ENCODE peak calls at places on chromosomes 5 and 9, in six cellular contexts. Z, W, A, V, S and E are unnamed samples.
A peak's percentile ranks its signal among the peaks of the same experiment; 100 is the strongest.

GRCh38 chr5:16776611-16777251 is 159.4 kb downstream of the MYO10 start:
- DNase-seq in Z (no peak), V (no peak), A (no peak), W (no peak), S (no peak), E (no peak)

GRCh38 chr5:59174248-59174844 is 591.5 kb downstream of the RAB3C start:
- DNase-seq in W (peak; percentile 90), S (peak; percentile 70), A (no peak), Z (no peak), V (peak; percentile 69), E (peak; percentile 59)

GRCh38 chr5:172110921-172111873 is 76.8 kb downstream of the STK10 start:
- DNase-seq in W (peak; percentile 63), Z (peak; percentile 55), V (peak; percentile 91), S (no peak), A (peak; percentile 73), E (no peak)

GRCh38 chr5:147712024-147712423 is 70.5 kb downstream of the JAKMIP2 start:
- DNase-seq in Z (peak; percentile 30), S (no peak), V (no peak), A (no peak), W (no peak), E (no peak)

GRCh38 chr5:16855475-16855874 is 80.6 kb downstream of the MYO10 start:
- DNase-seq in A (no peak), Z (no peak), S (no peak), W (peak; percentile 60), V (no peak), E (no peak)

GRCh38 chr5:168449166-168449565 is 37.1 kb upstream of the RARS1 start:
- DNase-seq in S (no peak), Z (no peak), A (no peak), V (no peak), W (no peak), E (no peak)

GRCh38 chr5:146081685-146082084 is 23.7 kb downstream of the PLAC8L1 start:
- DNase-seq in S (no peak), A (no peak), W (peak; percentile 25), Z (no peak), V (no peak), E (no peak)

GRCh38 chr9:35726876-35727438 is 5.0 kb downstream of the TLN1 start:
- DNase-seq in S (no peak), W (peak; percentile 48), Z (no peak), A (peak; percentile 54), V (peak; percentile 72), E (no peak)

GRCh38 chr9:129336130-129336528 is 158.1 kb upstream of the IER5L start:
- DNase-seq in S (no peak), W (peak; percentile 90), V (no peak), Z (no peak), A (no peak), E (no peak)
- H3K4me3 ChIP-seq in S (no peak overlapping the region), W (no peak overlapping the region), V (peak overlapping the region; percentile 25), Z (peak overlapping the region; percentile 26), A (no peak overlapping the region), E (no peak overlapping the region)

GRCh38 chr9:114096866-114097612 is 2.1 kb downstream of the KIF12 start:
- DNase-seq in Z (no peak), V (no peak), A (no peak), S (no peak), W (no peak), E (no peak)

GRCh38 chr9:114096041-114096511 is 3.0 kb downstream of the KIF12 start:
- DNase-seq in Z (no peak), A (no peak), V (no peak), W (no peak), S (no peak), E (no peak)

GRCh38 chr9:114093031-114093471 is 6.0 kb downstream of the KIF12 start:
- DNase-seq in Z (no peak), V (peak; percentile 14), W (no peak), A (no peak), S (no peak), E (no peak)

GRCh38 chr9:114093761-114094505 is 5.2 kb downstream of the KIF12 start:
- DNase-seq in A (no peak), W (no peak), Z (no peak), V (peak; percentile 29), S (no peak), E (no peak)

GRCh38 chr9:114094971-114095370 is 4.1 kb downstream of the KIF12 start:
- DNase-seq in A (no peak), W (no peak), S (no peak), V (no peak), Z (no peak), E (no peak)
- TF ChIP-seq CTCF in A (no peak), W (no peak), S (no peak), V (no peak), Z (no peak), E (no peak)

GRCh38 chr9:91026266-91026665 is 224.6 kb downstream of the SYK start:
- DNase-seq in A (no peak), W (no peak), S (no peak), Z (no peak), V (no peak), E (no peak)

GRCh38 chr9:91023741-91024140 is 222.1 kb downstream of the SYK start:
- DNase-seq in Z (no peak), V (no peak), W (no peak), A (no peak), S (no peak), E (no peak)

GRCh38 chr9:91025856-91026255 is 224.2 kb downstream of the SYK start:
- DNase-seq in Z (no peak), S (no peak), V (no peak), W (no peak), A (no peak), E (no peak)

GRCh38 chr9:91027005-91027404 is 225.4 kb downstream of the SYK start:
- DNase-seq in V (no peak), A (no peak), S (no peak), Z (no peak), W (no peak), E (no peak)

GRCh38 chr9:91024841-91025240 is 223.2 kb downstream of the SYK start:
- DNase-seq in A (no peak), S (no peak), W (no peak), V (no peak), Z (no peak), E (no peak)
- H3K4me3 ChIP-seq in A (no peak overlapping the region), S (no peak overlapping the region), W (no peak overlapping the region), V (no peak overlapping the region), Z (no peak overlapping the region), E (no peak overlapping the region)

DNA sequence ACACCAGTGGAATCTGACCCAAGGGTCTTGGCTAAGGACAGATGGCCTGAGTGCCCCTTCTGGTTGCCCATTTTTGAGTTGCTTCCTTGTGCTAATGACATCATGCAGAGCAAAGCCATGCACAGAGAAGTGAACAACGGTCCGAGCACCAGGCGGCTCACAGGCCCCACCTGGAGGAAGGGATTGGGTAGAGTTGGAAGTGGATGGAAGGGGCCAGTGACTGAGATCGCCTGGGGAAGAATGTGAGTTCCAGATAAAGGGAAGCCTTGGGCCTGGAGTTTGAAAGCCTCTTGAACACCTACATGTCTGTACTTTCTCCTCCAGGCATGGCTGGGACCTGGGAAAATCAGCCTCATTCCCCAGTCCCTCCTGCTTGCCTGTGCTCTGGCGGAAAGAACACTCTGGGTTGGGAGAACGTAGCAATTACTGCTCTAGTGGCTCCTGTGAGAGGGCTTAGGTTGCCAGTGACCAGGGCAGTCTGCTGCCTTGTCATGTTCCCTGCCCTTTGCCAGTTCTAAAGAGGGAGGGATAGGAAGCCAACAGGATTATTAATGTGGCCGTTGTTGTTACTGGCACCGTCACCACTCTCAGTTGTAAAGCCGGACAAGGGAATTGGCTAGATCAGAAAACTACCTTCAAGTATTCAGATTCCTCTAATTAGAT is 62.5 kb upstream of the PTPN3 start:
- DNase-seq in W (no peak), Z (no peak), V (no peak), A (no peak), S (no peak), E (no peak)
- TF ChIP-seq CTCF in W (peak; percentile 7), Z (no peak), V (no peak), A (no peak), S (peak; percentile 24), E (no peak)

GRCh38 chr5:21159526-21160059 is 1171.6 kb upstream of the CDH18 start:
- DNase-seq in W (peak; percentile 6), V (no peak), A (no peak), S (no peak), Z (no peak), E (no peak)
- H3K4me3 ChIP-seq in W (no peak overlapping the region), V (no peak overlapping the region), A (no peak overlapping the region), S (no peak overlapping the region), Z (no peak overlapping the region), E (no peak overlapping the region)

GRCh38 chr9:105147095-105147871 is 97.2 kb upstream of the SLC44A1 start:
- DNase-seq in W (no peak), V (no peak), A (no peak), Z (no peak), S (no peak), E (no peak)

GRCh38 chr9:105151686-105151995 is 92.8 kb upstream of the SLC44A1 start:
- DNase-seq in Z (no peak), A (no peak), V (no peak), W (no peak), S (no peak), E (no peak)

GRCh38 chr9:105150991-105151685 is 93.3 kb upstream of the SLC44A1 start:
- DNase-seq in W (peak; percentile 30), A (no peak), S (no peak), Z (no peak), V (no peak), E (no peak)

GRCh38 chr9:105146677-105147076 is 97.8 kb upstream of the SLC44A1 start:
- DNase-seq in S (no peak), Z (no peak), V (no peak), A (no peak), W (no peak), E (no peak)

DNA sequence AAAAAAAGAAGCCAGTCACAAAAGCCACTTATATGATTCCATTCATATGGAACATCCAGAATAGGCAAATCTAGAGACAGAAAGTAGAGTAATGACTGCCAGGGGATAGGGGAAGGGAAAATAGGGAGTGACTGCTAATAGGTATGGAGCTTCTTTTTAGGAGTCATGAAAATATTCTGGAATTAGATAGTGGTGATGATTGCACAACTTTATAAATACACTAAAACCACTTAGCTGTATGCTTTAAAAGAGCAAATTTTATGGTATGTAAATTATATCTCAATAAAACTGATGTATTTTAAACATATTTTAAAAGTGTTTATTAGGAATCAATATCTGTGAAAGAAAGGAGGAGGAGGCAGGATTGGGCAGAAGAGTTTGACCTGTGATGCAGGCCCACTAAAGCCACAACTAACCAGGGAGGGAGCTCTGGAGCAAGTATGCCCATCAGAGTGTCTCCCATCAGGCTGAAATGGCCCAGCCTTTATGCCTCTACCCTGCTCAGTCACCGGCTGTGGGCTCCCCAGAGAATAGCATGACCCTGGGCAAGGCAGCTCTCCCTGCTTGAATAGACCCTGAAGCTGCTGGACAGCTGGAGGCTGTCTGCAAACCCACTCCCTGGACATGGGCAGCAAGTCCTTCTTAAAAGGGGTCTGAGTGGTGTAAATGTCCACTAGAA is 96.0 kb upstream of the SLC44A1 start:
- DNase-seq in S (no peak), W (no peak), V (no peak), A (no peak), Z (no peak), E (no peak)
- TF ChIP-seq CTCF in S (peak; percentile 31), W (peak; percentile 20), V (no peak), A (no peak), Z (no peak), E (peak; percentile 18)